ENCODE peak calls at places on chromosomes 5 and 9, in five cellular contexts. I is uterus, P is breast epithelium, J is right lobe of liver, R is heart left ventricle. Y is an unnamed sample.

GRCh38 chr9:2158729-2159128 is 143.6 kb downstream of the SMARCA2 start:
- DNase-seq in J (no peak), R (no peak), P (no peak), I (no peak), Y (no peak)

GRCh38 chr9:112615584-112616271 is 102.2 kb downstream of the INIP start:
- DNase-seq in J (no peak), R (no peak), P (no peak), I (no peak), Y (no peak)

GRCh38 chr5:38756068-38756467 is 89.7 kb upstream of the OSMR start:
- DNase-seq in P (no peak), I (no peak), J (no peak), R (no peak), Y (no peak)

GRCh38 chr5:141634720-141635119 is 1.9 kb downstream of the HDAC3 start:
- DNase-seq in I (no peak), P (no peak), R (no peak), J (no peak), Y (no peak)

GRCh38 chr5:67065697-67066096 is 130.9 kb downstream of the CD180 start:
- DNase-seq in R (no peak), J (no peak), P (no peak), I (no peak), Y (no peak)

GRCh38 chr9:120557205-120557604 is 22.8 kb downstream of the CDK5RAP2 start:
- DNase-seq in J (no peak), P (no peak), I (no peak), R (no peak), Y (no peak)

GRCh38 chr9:138053321-138053868 is 175.8 kb downstream of the CACNA1B start:
- DNase-seq in R (no peak), I (no peak), J (peak; percentile 33), P (peak; percentile 31), Y (no peak)

GRCh38 chr9:12554636-12555035 is 138.5 kb upstream of the TYRP1 start:
- DNase-seq in I (no peak), R (no peak), J (no peak), P (no peak), Y (no peak)

GRCh38 chr5:78293856-78294249 is 645 bp downstream of the AP3B1 start:
- DNase-seq in R (no peak), P (no peak), J (no peak), I (no peak), Y (no peak)

GRCh38 chr9:23752859-23753258 is 73.2 kb downstream of the ELAVL2 start:
- DNase-seq in I (no peak), P (no peak), R (no peak), J (no peak), Y (no peak)

GRCh38 chr9:118331622-118332045 is 627.4 kb downstream of the TLR4 start:
- DNase-seq in R (peak; percentile 28), J (peak; percentile 68), I (no peak), P (no peak), Y (no peak)

GRCh38 chr9:83059417-83059816 is 3.5 kb downstream of the RASEF start:
- DNase-seq in I (no peak), P (no peak), R (no peak), J (no peak), Y (no peak)

GRCh38 chr5:119136666-119137318 is 65.9 kb downstream of the DMXL1 start:
- DNase-seq in I (no peak), P (no peak), J (no peak), R (no peak), Y (no peak)

GRCh38 chr9:3746296-3747275 is 220.8 kb upstream of the RFX3 start:
- DNase-seq in J (no peak), I (no peak), P (no peak), R (no peak), Y (no peak)

GRCh38 chr5:154829181-154829588 is 21.2 kb downstream of the FAXDC2 start:
- DNase-seq in I (no peak), J (no peak), R (no peak), P (no peak), Y (no peak)

GRCh38 chr5:57324888-57325287 is 151.0 kb downstream of the GPBP1 start:
- DNase-seq in J (no peak), P (no peak), I (no peak), R (peak; percentile 30), Y (no peak)

GRCh38 chr9:107144475-107144874 is 138.6 kb upstream of the RAD23B start:
- DNase-seq in J (no peak), R (no peak), I (no peak), P (no peak), Y (no peak)

GRCh38 chr9:107142430-107142829 is 140.6 kb upstream of the RAD23B start:
- DNase-seq in P (no peak), I (no peak), J (no peak), R (peak; percentile 22), Y (no peak)

GRCh38 chr9:107138261-107138992 is 144.7 kb upstream of the RAD23B start:
- DNase-seq in J (peak; percentile 75), P (no peak), R (no peak), I (no peak), Y (no peak)

GRCh38 chr9:107142896-107143603 is 140.0 kb upstream of the RAD23B start:
- DNase-seq in R (no peak), I (no peak), P (no peak), J (no peak), Y (no peak)

DNA sequence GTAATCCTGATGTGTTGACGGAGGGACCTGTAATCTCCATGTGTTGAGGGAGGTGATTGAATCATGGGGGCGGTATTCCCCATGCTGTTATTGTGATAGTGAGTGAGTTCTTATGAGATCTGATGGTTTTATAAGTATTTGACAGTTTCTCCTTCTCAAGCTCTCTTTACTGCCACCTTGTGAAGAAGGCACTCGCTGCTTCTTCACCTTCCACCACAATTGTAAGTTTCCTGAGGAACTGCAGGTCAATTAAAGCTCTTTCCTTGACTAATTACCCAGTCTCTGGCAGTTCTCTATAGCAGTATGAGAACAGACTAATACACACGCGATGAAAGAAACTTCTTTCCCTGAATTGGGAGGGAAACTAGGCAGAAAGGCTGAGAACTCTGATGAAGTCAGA is 141.1 kb upstream of the RAD23B start:
- DNase-seq in J (no peak), P (no peak), I (no peak), R (no peak), Y (no peak)
- TF ChIP-seq CTCF in J (no peak), P (no peak), I (no peak), R (no peak), Y (no peak)

GRCh38 chr5:91494447-91495001 is 111.4 kb upstream of the ARRDC3 start:
- DNase-seq in J (no peak), P (no peak), R (no peak), I (no peak), Y (no peak)

GRCh38 chr5:91495699-91496098 is 112.6 kb upstream of the ARRDC3 start:
- DNase-seq in R (no peak), J (no peak), P (no peak), I (no peak), Y (no peak)

GRCh38 chr5:91503321-91503720 is 120.2 kb upstream of the ARRDC3 start:
- DNase-seq in J (no peak), R (no peak), I (no peak), P (no peak), Y (no peak)

GRCh38 chr5:91500758-91501157 is 117.6 kb upstream of the ARRDC3 start:
- DNase-seq in J (no peak), P (no peak), I (no peak), R (no peak), Y (no peak)

GRCh38 chr5:91499943-91500531 is 116.9 kb upstream of the ARRDC3 start:
- DNase-seq in J (no peak), P (no peak), R (no peak), I (no peak), Y (peak; percentile 7)
- TF ChIP-seq CTCF in J (peak; percentile 66), P (peak; percentile 45), R (peak; percentile 66), I (peak; percentile 56), Y (peak; percentile 16)

GRCh38 chr9:34332370-34332964 is 3.1 kb downstream of the NUDT2 start:
- DNase-seq in J (no peak), I (no peak), P (no peak), R (no peak), Y (no peak)
- TF ChIP-seq CTCF in J (peak; percentile 65), I (peak; percentile 32), P (peak; percentile 55), R (peak; percentile 79), Y (peak; percentile 10)

GRCh38 chr9:88791105-88791805 is 200.0 kb upstream of the S1PR3 start:
- DNase-seq in P (no peak), I (peak; percentile 51), R (no peak), J (no peak), Y (no peak)
- TF ChIP-seq CTCF in P (no peak), I (no peak), R (no peak), J (no peak), Y (no peak)

DNA sequence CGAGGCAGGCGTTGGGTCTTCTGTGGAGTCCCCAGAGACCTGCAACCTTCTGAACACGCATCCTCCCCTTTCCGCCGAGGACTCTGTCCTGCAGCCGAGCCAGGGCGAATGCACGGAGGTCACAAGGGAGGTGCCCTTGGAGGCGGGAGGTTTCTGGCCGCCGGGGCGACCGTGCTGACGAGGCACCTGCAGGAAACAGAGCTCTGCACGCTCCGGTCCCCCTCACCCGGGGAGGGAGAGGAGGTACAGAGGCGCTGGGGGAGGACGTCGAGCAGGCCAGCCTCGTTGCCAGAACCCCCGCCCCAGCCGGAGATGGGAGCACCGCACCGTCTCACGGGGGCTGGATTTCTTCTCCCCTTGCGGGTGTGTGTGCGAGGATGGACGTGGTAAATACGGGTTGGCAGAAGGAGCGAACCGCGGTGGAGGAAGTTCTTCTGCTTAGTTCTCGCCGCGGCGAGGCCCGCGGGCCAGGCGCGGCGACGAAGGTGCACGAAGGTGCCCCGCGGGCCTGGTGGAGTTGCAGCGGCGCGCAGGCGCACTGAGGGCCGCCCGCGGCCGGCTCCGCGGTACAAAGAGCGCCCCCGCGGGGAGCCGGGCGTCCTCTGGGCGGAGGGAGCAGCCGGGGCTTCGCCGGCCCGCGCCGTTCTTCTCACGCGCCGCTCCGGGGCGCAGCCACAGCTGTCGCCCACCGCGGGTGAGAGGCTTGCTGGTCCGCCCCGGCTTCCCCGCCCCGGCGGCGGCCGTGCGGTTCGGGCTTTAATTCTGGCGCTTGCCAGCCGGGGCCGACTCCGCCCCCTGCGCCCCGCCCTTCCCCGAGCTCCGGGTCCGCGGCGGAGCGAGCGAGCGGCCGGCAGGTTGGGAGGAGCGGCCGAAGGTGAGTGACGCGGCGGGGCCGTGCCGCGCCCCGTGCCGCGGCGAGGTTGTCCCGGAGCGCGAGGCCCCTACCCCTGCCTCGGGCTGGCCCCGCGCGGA is 289.5 kb downstream of the DOCK8 start:
- DNase-seq in J (peak; percentile 74), R (peak; percentile 83), P (peak; percentile 73), I (peak; percentile 68), Y (peak; percentile 93)
- TF ChIP-seq CTCF in J (peak; percentile 41), R (peak; percentile 21), P (no peak), I (peak; percentile 35), Y (peak; percentile 29)

GRCh38 chr5:60960591-60960990 is 15.6 kb downstream of the NDUFAF2 start:
- DNase-seq in I (no peak), P (no peak), J (no peak), R (no peak), Y (no peak)
- TF ChIP-seq CTCF in I (no peak), P (no peak), J (peak; percentile 39), R (peak; percentile 19), Y (peak; percentile 22)

DNA sequence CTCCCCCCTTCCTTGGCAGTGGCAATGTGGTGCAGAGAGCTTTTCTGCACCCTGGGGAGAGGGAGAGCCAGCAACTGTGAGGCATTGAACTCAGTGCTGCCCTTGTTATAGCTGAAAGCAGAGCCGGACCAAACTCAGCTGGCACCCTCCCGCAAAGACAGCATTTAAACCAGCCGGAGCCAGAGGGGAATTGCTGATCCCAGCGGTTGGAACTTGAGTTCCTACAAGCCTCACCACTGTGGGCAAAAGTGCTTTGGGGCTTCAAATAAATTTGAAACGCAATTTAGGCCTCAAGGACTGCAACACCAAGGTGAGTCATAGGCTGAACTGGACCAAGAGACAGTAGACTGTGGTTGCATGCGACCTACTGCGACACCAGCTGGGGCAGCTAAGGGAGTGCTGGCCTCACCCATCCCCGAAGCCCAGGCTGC is 207.6 kb upstream of the CDKN2B start:
- DNase-seq in P (no peak), I (no peak), J (no peak), R (no peak), Y (no peak)
- TF ChIP-seq CTCF in P (no peak), I (no peak), J (no peak), R (no peak), Y (no peak)

Y was measured in GM20000.